ENCODE peak calls at places on chromosomes 13 and 19, in five cellular contexts. Y, T, A, V and W are unnamed samples.

GRCh38 chr13:69903081-69903480 is 204.5 kb upstream of the ATXN8OS start:
- DNase-seq in Y (no peak), T (no peak), A (no peak), V (no peak), W (no peak)

GRCh38 chr13:76216729-76217128 is 580.6 kb downstream of the LMO7 start:
- DNase-seq in Y (peak), T (no peak), A (no peak), V (no peak), W (peak)

GRCh38 chr13:30394798-30395191 is 27.5 kb upstream of the UBE2L5 start:
- DNase-seq in Y (peak), T (no peak), A (no peak), V (no peak), W (no peak)

GRCh38 chr19:13505761-13506549 is at the start of gene CACNA1A:
- DNase-seq in Y (no peak), T (no peak), A (no peak), V (no peak), W (peak)

GRCh38 chr13:74227476-74228158 is 93.4 kb upstream of the KLF12 start:
- DNase-seq in Y (no peak), T (no peak), A (no peak), V (no peak), W (no peak)

GRCh38 chr19:42402376-42403116 is 12.4 kb upstream of the CNFN start:
- DNase-seq in Y (no peak), T (no peak), A (no peak), V (no peak), W (no peak)

GRCh38 chr19:44260343-44260681 is 626 bp downstream of the ZNF233 start:
- DNase-seq in Y (no peak), T (no peak), A (no peak), V (peak), W (no peak)

GRCh38 chr13:19742651-19743050 is 40.1 kb downstream of the PSPC1 start:
- DNase-seq in Y (no peak), T (no peak), A (no peak), V (no peak), W (no peak)

GRCh38 chr19:11611730-11612129 is 14.4 kb downstream of the ZNF627 start:
- DNase-seq in Y (no peak), T (no peak), A (no peak), V (no peak), W (no peak)
- H3K4me3 ChIP-seq in Y (no peak), T (no peak), A (no peak), V (no peak), W (no peak)

GRCh38 chr13:109738298-109738746 is 48.1 kb downstream of the IRS2 start:
- DNase-seq in Y (no peak), T (no peak), A (peak), V (no peak), W (no peak)
- H3K4me3 ChIP-seq in Y (no peak), T (no peak), A (no peak), V (no peak), W (no peak)

GRCh38 chr13:98858206-98858605 is 105.7 kb upstream of the SLC15A1 start:
- DNase-seq in Y (no peak), T (no peak), A (no peak), V (no peak), W (no peak)

GRCh38 chr13:98854448-98854847 is 102.0 kb upstream of the SLC15A1 start:
- DNase-seq in Y (no peak), T (no peak), A (no peak), V (no peak), W (no peak)

GRCh38 chr13:98851276-98851675 is 98.8 kb upstream of the SLC15A1 start:
- DNase-seq in Y (no peak), T (no peak), A (no peak), V (no peak), W (no peak)

GRCh38 chr13:98856983-98857382 is 104.5 kb upstream of the SLC15A1 start:
- DNase-seq in Y (no peak), T (no peak), A (peak), V (peak), W (no peak)

DNA sequence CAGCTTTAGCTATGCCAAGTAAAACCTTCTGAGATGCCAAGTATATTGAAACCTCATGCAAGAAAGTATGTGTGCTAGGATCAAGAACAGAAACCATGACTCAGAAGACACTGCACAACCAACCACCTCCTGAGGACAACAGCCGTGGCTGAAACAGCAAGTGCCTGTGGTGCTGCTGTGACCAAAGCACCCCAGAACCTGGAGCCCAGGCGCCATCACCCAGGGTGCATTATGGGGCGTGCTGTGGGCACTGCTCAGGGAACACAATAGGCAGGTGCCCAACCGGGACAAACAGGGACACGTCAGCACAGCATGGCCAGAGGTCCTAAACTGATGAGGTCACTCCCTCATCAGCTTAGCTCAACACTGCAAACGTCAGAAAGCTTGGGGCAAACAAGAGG is 101.3 kb upstream of the SLC15A1 start:
- DNase-seq in Y (no peak), T (no peak), A (no peak), V (peak), W (peak)
- H3K4me3 ChIP-seq in Y (no peak), T (no peak), A (no peak), V (no peak), W (no peak)

GRCh38 chr19:15249560-15249874 is 17.3 kb upstream of the EPHX3 start:
- DNase-seq in Y (no peak), T (no peak), A (no peak), V (no peak), W (no peak)

GRCh38 chr19:15248106-15248505 is 15.9 kb upstream of the EPHX3 start:
- DNase-seq in Y (peak), T (no peak), A (no peak), V (no peak), W (no peak)

GRCh38 chr19:15249912-15250634 is 17.8 kb upstream of the EPHX3 start:
- DNase-seq in Y (peak), T (no peak), A (peak), V (no peak), W (peak)

GRCh38 chr19:15247107-15248014 is 15.1 kb upstream of the EPHX3 start:
- DNase-seq in Y (peak), T (no peak), A (no peak), V (no peak), W (no peak)

GRCh38 chr19:15248648-15249559 is 16.7 kb upstream of the EPHX3 start:
- DNase-seq in Y (peak), T (no peak), A (peak), V (peak), W (peak)
- H3K4me3 ChIP-seq in Y (no peak), T (no peak), A (no peak), V (no peak), W (no peak)

GRCh38 chr19:3027292-3027691 is 1.8 kb downstream of the TLE2 start:
- DNase-seq in Y (no peak), T (no peak), A (no peak), V (no peak), W (no peak)

GRCh38 chr19:3026768-3027167 is 2.3 kb downstream of the TLE2 start:
- DNase-seq in Y (no peak), T (no peak), A (no peak), V (no peak), W (no peak)

GRCh38 chr19:3025516-3025890 is 3.6 kb downstream of the TLE2 start:
- DNase-seq in Y (no peak), T (no peak), A (no peak), V (peak), W (no peak)

GRCh38 chr19:3024509-3024869 is 4.6 kb downstream of the TLE2 start:
- DNase-seq in Y (no peak), T (no peak), A (no peak), V (no peak), W (no peak)

DNA sequence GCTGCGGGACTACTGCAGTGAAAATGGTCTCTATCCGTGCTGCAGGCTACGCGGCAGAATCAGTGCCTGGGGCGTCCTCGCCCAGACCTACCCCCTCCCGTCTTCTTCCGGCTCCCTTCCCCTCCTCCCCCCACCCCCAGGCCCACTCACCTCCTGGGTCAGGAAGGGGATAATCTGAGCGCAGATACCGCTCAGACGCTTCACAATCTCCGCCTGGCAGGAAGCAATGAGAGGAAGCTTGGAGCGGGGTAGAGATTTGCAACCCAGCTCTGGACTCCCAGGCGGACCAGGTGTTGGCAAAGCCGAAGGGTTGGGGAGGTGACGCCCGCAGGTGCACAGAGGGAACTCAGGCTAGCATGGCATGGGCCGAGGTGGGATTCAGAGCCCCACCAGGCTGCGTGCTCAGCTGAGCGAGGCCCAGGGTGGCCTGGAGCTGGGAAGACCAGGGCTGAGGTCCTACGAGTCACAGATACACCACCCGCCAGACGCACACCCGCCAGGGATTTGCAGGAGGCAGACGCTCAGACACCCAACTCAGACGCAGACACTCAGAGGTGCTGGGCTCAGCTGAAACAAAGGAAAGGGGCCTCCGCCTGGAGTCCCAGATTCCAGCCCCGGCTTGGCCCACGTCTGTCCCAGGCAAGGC is 4.1 kb downstream of the TLE2 start:
- DNase-seq in Y (no peak), T (no peak), A (no peak), V (peak), W (no peak)
- H3K4me3 ChIP-seq in Y (no peak), T (no peak), A (no peak), V (peak), W (no peak)

DNA sequence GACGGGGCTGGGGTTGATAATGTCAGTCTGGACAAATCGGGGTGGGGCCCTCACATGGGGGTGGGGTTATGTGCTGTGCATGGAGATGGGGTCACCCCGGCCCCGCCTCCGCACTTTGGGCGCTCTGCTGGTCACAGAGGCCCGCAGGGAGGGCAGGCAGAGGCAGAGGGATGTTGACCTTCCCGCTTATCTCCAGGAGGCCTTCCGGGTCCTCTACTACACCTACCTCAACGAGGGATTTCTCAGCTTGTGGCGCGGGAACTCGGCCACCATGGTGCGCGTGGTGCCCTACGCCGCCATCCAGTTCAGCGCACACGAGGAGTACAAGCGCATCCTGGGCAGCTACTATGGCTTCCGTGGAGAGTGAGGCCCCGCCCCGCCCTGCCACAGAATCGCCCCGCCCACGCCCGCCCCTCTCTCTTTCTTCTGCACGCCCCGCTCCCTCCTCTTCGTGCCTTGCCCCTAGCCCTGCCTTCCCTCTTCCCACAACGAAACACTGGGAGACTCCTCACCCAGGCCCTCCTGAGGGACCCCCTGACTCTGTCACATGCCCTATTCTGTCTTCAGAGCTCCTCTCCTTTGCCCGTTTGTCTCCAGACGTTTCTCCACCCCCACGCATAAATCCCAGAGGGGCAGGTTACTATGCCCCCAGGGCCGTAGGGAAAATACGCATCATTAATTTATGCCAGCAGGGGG is 32.8 kb downstream of the TMEM161A start:
- DNase-seq in Y (peak), T (no peak), A (peak), V (peak), W (peak)
- H3K4me3 ChIP-seq in Y (peak), T (peak), A (peak), V (peak), W (peak)